ENCODE peak calls at places on chromosomes 11 and 22, in ten cellular contexts. U is fibroblast of the aortic adventitia, S is AG04450, Y is ovary, J is cardiac fibroblast, H is LNCaP clone FGC, G is upper lobe of right lung, N is neural progenitor cell, Q is heart right ventricle, T is prostate gland. X is an unnamed sample.

GRCh38 chr11:33649944-33650343 is 50.7 kb downstream of the C11orf91 start:
- DNase-seq in U (no peak), S (no peak), Y (no peak), J (no peak), H (no peak), G (no peak), N (no peak), Q (no peak), T (no peak), X (no peak)

GRCh38 chr22:49774499-49775151 is 53.0 kb downstream of the BRD1 start:
- DNase-seq in U (no peak), S (no peak), Y (peak; percentile 12), J (no peak), H (no peak), G (no peak), N (no peak), Q (no peak), T (no peak), X (no peak)

GRCh38 chr11:83317757-83318548 is 31.8 kb upstream of the CCDC90B start:
- DNase-seq in U (no peak), S (no peak), Y (no peak), J (no peak), H (no peak), G (no peak), N (no peak), Q (no peak), T (no peak), X (no peak)

GRCh38 chr11:26579683-26580082 is 7.6 kb upstream of the MUC15 start:
- DNase-seq in U (no peak), S (no peak), Y (no peak), J (no peak), H (no peak), G (no peak), N (no peak), Q (no peak), T (no peak), X (no peak)

GRCh38 chr11:115464269-115464668 is 39.9 kb downstream of the CADM1 start:
- DNase-seq in U (no peak), S (peak; percentile 7), Y (no peak), J (no peak), H (no peak), G (no peak), N (no peak), Q (no peak), T (no peak), X (no peak)

GRCh38 chr11:18624161-18624560 is 10.0 kb downstream of the SPTY2D1 start:
- DNase-seq in U (peak; percentile 44), S (no peak), Y (no peak), J (no peak), H (no peak), G (no peak), N (no peak), Q (no peak), T (no peak), X (no peak)

GRCh38 chr11:1845095-1845429 is 6.3 kb downstream of the TNNI2 start:
- DNase-seq in U (no peak), S (no peak), Y (no peak), J (no peak), H (no peak), G (no peak), N (no peak), Q (no peak), T (no peak), X (no peak)

GRCh38 chr11:90243534-90243933 is 20.7 kb upstream of the CHORDC1 start:
- DNase-seq in U (no peak), S (no peak), Y (no peak), J (no peak), H (no peak), G (no peak), N (no peak), Q (no peak), T (no peak), X (no peak)

GRCh38 chr11:119374632-119375394 is 6.7 kb downstream of the USP2 start:
- DNase-seq in U (no peak), S (no peak), Y (peak; percentile 33), J (no peak), H (no peak), G (peak; percentile 58), N (no peak), Q (no peak), T (no peak), X (no peak)

GRCh38 chr11:7480132-7480531 is 5.2 kb upstream of the OLFML1 start:
- DNase-seq in U (peak; percentile 74), S (no peak), Y (no peak), J (peak; percentile 68), H (peak; percentile 19), G (no peak), N (no peak), Q (no peak), T (no peak), X (peak; percentile 55)

GRCh38 chr22:43216738-43217137 is 29.8 kb upstream of the TTLL12 start:
- DNase-seq in U (no peak), S (no peak), Y (peak; percentile 17), J (no peak), H (no peak), G (no peak), N (no peak), Q (no peak), T (no peak), X (no peak)

GRCh38 chr11:68855205-68855978 is 13.7 kb upstream of the CPT1A start:
- DNase-seq in U (no peak), S (no peak), Y (peak; percentile 65), J (peak; percentile 41), H (no peak), G (peak; percentile 70), N (peak; percentile 60), Q (peak; percentile 60), T (peak; percentile 35), X (peak; percentile 55)

GRCh38 chr22:37283393-37283937 is 1.2 kb downstream of the CYTH4 start:
- DNase-seq in U (no peak), S (no peak), Y (no peak), J (no peak), H (no peak), G (no peak), N (no peak), Q (no peak), T (no peak), X (no peak)

GRCh38 chr11:88357323-88358039 is 19.9 kb upstream of the CTSC start:
- DNase-seq in U (peak; percentile 58), S (no peak), Y (no peak), J (peak; percentile 69), H (no peak), G (no peak), N (no peak), Q (no peak), T (no peak), X (peak; percentile 72)

GRCh38 chr11:133052537-133052936 is 479.8 kb downstream of the OPCML start:
- DNase-seq in U (no peak), S (no peak), Y (no peak), J (no peak), H (no peak), G (no peak), N (no peak), Q (peak; percentile 22), T (no peak), X (no peak)

DNA sequence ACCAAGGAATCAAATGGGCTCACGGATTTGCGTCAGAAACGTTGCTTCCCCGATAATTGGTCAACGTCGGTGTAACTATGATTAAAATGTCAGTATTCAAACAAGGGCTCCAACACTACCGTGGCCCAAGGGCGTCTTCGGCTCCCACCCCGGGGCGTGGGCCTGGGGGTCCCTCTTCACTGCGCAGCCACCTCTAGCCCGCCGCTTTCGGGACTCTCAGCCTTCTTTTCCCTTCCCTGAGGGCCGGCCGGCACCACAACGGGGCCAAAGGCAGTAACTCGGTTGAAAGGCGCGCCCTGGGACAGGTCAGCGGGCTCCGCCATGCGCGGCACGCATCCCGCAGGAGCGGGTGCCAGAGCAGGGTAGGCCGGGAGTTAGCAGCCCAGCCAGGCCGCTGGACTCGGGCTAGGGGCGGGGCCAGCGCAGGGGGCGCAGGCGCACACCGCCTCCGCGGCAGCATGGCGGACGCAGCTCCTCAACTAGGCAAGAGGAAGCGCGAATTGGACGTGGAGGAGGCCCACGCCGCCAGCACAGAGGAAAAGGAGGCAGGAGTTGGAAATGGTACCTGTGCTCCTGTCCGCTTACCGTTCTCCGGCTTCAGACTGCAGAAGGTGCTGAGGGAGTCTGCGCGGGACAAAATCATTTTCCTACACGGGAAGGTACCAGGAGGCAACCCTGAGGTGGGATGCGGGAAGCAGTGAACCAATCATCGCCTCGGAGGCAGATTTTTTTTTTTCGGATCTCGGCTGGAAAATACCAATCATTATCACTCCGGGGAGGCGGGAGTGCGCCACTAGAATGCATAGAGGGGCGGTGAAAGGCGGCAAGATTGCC is at the start of gene DCPS:
- DNase-seq in U (peak; percentile 89), S (peak; percentile 60), Y (peak; percentile 91), J (peak; percentile 93), H (peak; percentile 79), G (peak; percentile 95), N (peak; percentile 94), Q (peak; percentile 89), T (peak; percentile 87), X (peak; percentile 90)
- TF ChIP-seq CTCF in U (no peak), S (no peak), Y (no peak), J (no peak), H (no peak), G (no peak), N (no peak), Q (no peak), T (no peak), X (no peak)

GRCh38 chr22:45212992-45213751 is 27.5 kb downstream of the KIAA0930 start:
- DNase-seq in U (peak; percentile 70), S (no peak), Y (no peak), J (peak; percentile 49), H (no peak), G (peak; percentile 67), N (no peak), Q (peak; percentile 47), T (no peak), X (peak; percentile 80)
- H3K4me3 ChIP-seq in U (peak overlapping the region; percentile 70), S (peak overlapping the region; percentile 54), Y (peak overlapping the region; percentile 21), J (peak overlapping the region; percentile 36), H (no peak overlapping the region), G (peak overlapping the region; percentile 35), N (peak overlapping the region; percentile 24), Q (peak overlapping the region; percentile 53), T (no peak overlapping the region), X (peak overlapping the region; percentile 56)

DNA sequence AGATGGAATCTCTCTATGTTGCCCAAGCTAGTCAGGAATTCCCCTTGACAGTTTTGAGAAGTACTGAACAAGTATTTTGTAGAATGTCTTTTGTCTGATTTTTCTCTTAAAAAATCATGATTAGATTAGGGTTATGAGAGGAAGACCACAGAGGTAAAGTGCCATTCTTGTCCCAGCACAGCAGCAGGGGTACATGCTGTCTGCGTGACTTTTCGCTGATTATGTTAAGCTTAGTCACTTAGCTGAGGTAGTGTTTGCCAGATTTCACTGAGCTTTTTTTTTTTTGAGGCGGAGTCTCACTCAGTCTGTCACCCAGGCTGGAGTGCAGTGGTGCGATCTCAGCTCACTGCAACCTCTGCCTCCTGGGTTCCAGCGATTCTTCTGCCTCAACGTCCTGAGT is 13.6 kb upstream of the NUP160 start:
- DNase-seq in U (peak; percentile 84), S (no peak), Y (no peak), J (peak; percentile 74), H (no peak), G (no peak), N (no peak), Q (no peak), T (no peak), X (peak; percentile 67)
- TF ChIP-seq CTCF in U (no peak), S (no peak), Y (no peak), J (no peak), H (no peak), G (no peak), N (no peak), Q (no peak), T (no peak), X (no peak)

DNA sequence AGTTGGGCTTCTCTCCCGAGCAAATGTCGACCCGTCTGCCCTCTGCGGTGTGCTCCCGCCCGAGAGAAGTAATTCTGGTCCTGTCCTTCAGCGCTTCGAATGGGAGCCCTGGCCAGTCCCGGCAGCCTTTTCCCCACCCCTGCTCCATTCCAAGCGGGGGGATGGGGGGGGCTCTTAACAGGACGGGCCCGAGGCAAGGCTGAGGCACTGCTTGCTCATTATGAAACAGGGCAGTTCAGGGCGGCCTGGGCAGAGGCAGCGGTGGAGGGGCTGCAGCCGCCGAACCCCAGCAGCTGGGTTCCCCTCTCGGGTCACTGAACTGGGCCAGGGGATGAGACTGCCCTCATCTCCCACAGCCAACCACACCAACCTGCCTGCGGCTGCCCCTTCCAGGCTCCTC is 9.2 kb downstream of the BACE1-AS start:
- DNase-seq in U (peak; percentile 23), S (peak; percentile 10), Y (peak; percentile 83), J (peak; percentile 52), H (no peak), G (peak; percentile 71), N (peak; percentile 73), Q (peak; percentile 34), T (no peak), X (peak; percentile 61)
- H3K4me3 ChIP-seq in U (no peak overlapping the region), S (no peak overlapping the region), Y (peak overlapping the region; percentile 20), J (no peak overlapping the region), H (no peak overlapping the region), G (no peak overlapping the region), N (no peak overlapping the region), Q (peak overlapping the region; percentile 35), T (no peak overlapping the region), X (no peak overlapping the region)

X was measured in fibroblast of villous mesenchyme.